ENCODE peak calls at places on chromosomes 4 and X, in four cellular contexts. One of them, this sample, is unnamed.

GRCh38 chr4:19700951-19701350 is 550.8 kb upstream of the SLIT2 start:
- DNase-seq in suprapubic skin: no peak
- DNase-seq in A172: no peak
- DNase-seq in stimulated activated CD8-positive, alpha-beta memory T cell treated with anti-CD3 and anti-CD28 coated beads, Interleukin-4, amount 100 ng/mL, for 1 hour: no peak
- DNase-seq in this sample: no peak

GRCh38 chr4:169802871-169803270 is 45.1 kb upstream of the HPF1 start:
- DNase-seq in suprapubic skin: no peak
- DNase-seq in A172: no peak
- DNase-seq in stimulated activated CD8-positive, alpha-beta memory T cell treated with anti-CD3 and anti-CD28 coated beads, Interleukin-4, amount 100 ng/mL, for 1 hour: no peak
- DNase-seq in this sample: no peak

GRCh38 chr4:119728692-119729593 is 100.3 kb upstream of the PDE5A start:
- DNase-seq in suprapubic skin: no peak
- DNase-seq in A172: peak; percentile 68
- DNase-seq in stimulated activated CD8-positive, alpha-beta memory T cell treated with anti-CD3 and anti-CD28 coated beads, Interleukin-4, amount 100 ng/mL, for 1 hour: no peak
- DNase-seq in this sample: peak; percentile 40

GRCh38 chrX:75784689-75785491 is at the start of gene MAGEE2:
- DNase-seq in suprapubic skin: no peak
- DNase-seq in A172: no peak
- DNase-seq in stimulated activated CD8-positive, alpha-beta memory T cell treated with anti-CD3 and anti-CD28 coated beads, Interleukin-4, amount 100 ng/mL, for 1 hour: no peak
- DNase-seq in this sample: no peak

GRCh38 chrX:17024896-17025295 is 78.4 kb downstream of the REPS2 start:
- DNase-seq in suprapubic skin: no peak
- DNase-seq in A172: no peak
- DNase-seq in stimulated activated CD8-positive, alpha-beta memory T cell treated with anti-CD3 and anti-CD28 coated beads, Interleukin-4, amount 100 ng/mL, for 1 hour: no peak
- DNase-seq in this sample: no peak

GRCh38 chr4:109801895-109802319 is at the start of gene CFI:
- DNase-seq in suprapubic skin: no peak
- DNase-seq in A172: peak; percentile 36
- DNase-seq in stimulated activated CD8-positive, alpha-beta memory T cell treated with anti-CD3 and anti-CD28 coated beads, Interleukin-4, amount 100 ng/mL, for 1 hour: no peak
- DNase-seq in this sample: peak; percentile 56

GRCh38 chr4:88958080-88958479 is 98.9 kb downstream of the FAM13A start:
- DNase-seq in suprapubic skin: no peak
- DNase-seq in A172: no peak
- DNase-seq in stimulated activated CD8-positive, alpha-beta memory T cell treated with anti-CD3 and anti-CD28 coated beads, Interleukin-4, amount 100 ng/mL, for 1 hour: no peak
- DNase-seq in this sample: no peak

GRCh38 chr4:2413821-2414610 is 4.4 kb downstream of the ZFYVE28 start:
- DNase-seq in suprapubic skin: peak; percentile 65
- DNase-seq in A172: no peak
- DNase-seq in stimulated activated CD8-positive, alpha-beta memory T cell treated with anti-CD3 and anti-CD28 coated beads, Interleukin-4, amount 100 ng/mL, for 1 hour: no peak
- DNase-seq in this sample: peak; percentile 30

GRCh38 chr4:86307432-86307831 is 52.4 kb downstream of the MAPK10 start:
- DNase-seq in suprapubic skin: no peak
- DNase-seq in A172: no peak
- DNase-seq in stimulated activated CD8-positive, alpha-beta memory T cell treated with anti-CD3 and anti-CD28 coated beads, Interleukin-4, amount 100 ng/mL, for 1 hour: no peak
- DNase-seq in this sample: no peak

This sample was measured in NCI-H226.